ENCODE peak calls at places on chromosomes 16 and 17, in eight cellular contexts. One of them, this sample, is unnamed.

GRCh38 chr17:72985882-72986720 is 106.4 kb downstream of the SLC39A11 start:
- DNase-seq in NCI-H2171 treated with DMSO at 0.1 percent for 48 hours: peak
- DNase-seq in astrocyte of the spinal cord: peak
- DNase-seq in PC-9: no peak
- DNase-seq in NCI-H748 treated with DMSO at 0.1 percent for 48 hours: peak
- DNase-seq in stimulated activated CD4-positive, alpha-beta T cell treated with anti-CD3 and anti-CD28 coated beads, Interleukin-1b, Interleukin-23, amount 100 ng/mL, for 1 hour: no peak
- DNase-seq in sciatic nerve: peak
- DNase-seq in glutamatergic neuron: peak
- DNase-seq in this sample: peak

GRCh38 chr16:72935896-72936295 is 112.0 kb downstream of the ZFHX3 start:
- DNase-seq in sciatic nerve: no peak
- DNase-seq in astrocyte of the spinal cord: no peak
- DNase-seq in glutamatergic neuron: no peak
- DNase-seq in stimulated activated CD4-positive, alpha-beta T cell treated with anti-CD3 and anti-CD28 coated beads, Interleukin-1b, Interleukin-23, amount 100 ng/mL, for 1 hour: no peak
- DNase-seq in NCI-H748 treated with DMSO at 0.1 percent for 48 hours: no peak
- DNase-seq in NCI-H2171 treated with DMSO at 0.1 percent for 48 hours: no peak
- DNase-seq in PC-9: no peak
- DNase-seq in this sample: no peak

GRCh38 chr17:15490634-15491261 is 23.3 kb upstream of the CDRT4 start:
- DNase-seq in PC-9: no peak
- DNase-seq in stimulated activated CD4-positive, alpha-beta T cell treated with anti-CD3 and anti-CD28 coated beads, Interleukin-1b, Interleukin-23, amount 100 ng/mL, for 1 hour: no peak
- DNase-seq in glutamatergic neuron: peak
- DNase-seq in NCI-H748 treated with DMSO at 0.1 percent for 48 hours: no peak
- DNase-seq in astrocyte of the spinal cord: peak
- DNase-seq in sciatic nerve: peak
- DNase-seq in NCI-H2171 treated with DMSO at 0.1 percent for 48 hours: no peak
- DNase-seq in this sample: no peak

GRCh38 chr16:79261461-79261860 is 339.1 kb downstream of the MAF start:
- DNase-seq in glutamatergic neuron: peak
- DNase-seq in sciatic nerve: no peak
- DNase-seq in PC-9: no peak
- DNase-seq in stimulated activated CD4-positive, alpha-beta T cell treated with anti-CD3 and anti-CD28 coated beads, Interleukin-1b, Interleukin-23, amount 100 ng/mL, for 1 hour: no peak
- DNase-seq in NCI-H748 treated with DMSO at 0.1 percent for 48 hours: peak
- DNase-seq in NCI-H2171 treated with DMSO at 0.1 percent for 48 hours: no peak
- DNase-seq in astrocyte of the spinal cord: no peak
- DNase-seq in this sample: no peak

GRCh38 chr17:36994438-36994837 is 45.7 kb downstream of the AATF start:
- DNase-seq in NCI-H2171 treated with DMSO at 0.1 percent for 48 hours: no peak
- DNase-seq in astrocyte of the spinal cord: peak
- DNase-seq in stimulated activated CD4-positive, alpha-beta T cell treated with anti-CD3 and anti-CD28 coated beads, Interleukin-1b, Interleukin-23, amount 100 ng/mL, for 1 hour: no peak
- DNase-seq in sciatic nerve: no peak
- DNase-seq in PC-9: no peak
- DNase-seq in NCI-H748 treated with DMSO at 0.1 percent for 48 hours: no peak
- DNase-seq in glutamatergic neuron: no peak
- DNase-seq in this sample: no peak

GRCh38 chr16:89025636-89026035 is 48.6 kb upstream of the CBFA2T3 start:
- DNase-seq in NCI-H748 treated with DMSO at 0.1 percent for 48 hours: no peak
- DNase-seq in NCI-H2171 treated with DMSO at 0.1 percent for 48 hours: no peak
- DNase-seq in stimulated activated CD4-positive, alpha-beta T cell treated with anti-CD3 and anti-CD28 coated beads, Interleukin-1b, Interleukin-23, amount 100 ng/mL, for 1 hour: no peak
- DNase-seq in PC-9: no peak
- DNase-seq in astrocyte of the spinal cord: no peak
- DNase-seq in glutamatergic neuron: no peak
- DNase-seq in sciatic nerve: no peak
- DNase-seq in this sample: no peak

GRCh38 chr17:40307001-40307690 is 1.8 kb upstream of the RARA start:
- DNase-seq in glutamatergic neuron: no peak
- DNase-seq in NCI-H748 treated with DMSO at 0.1 percent for 48 hours: no peak
- DNase-seq in PC-9: no peak
- DNase-seq in NCI-H2171 treated with DMSO at 0.1 percent for 48 hours: no peak
- DNase-seq in astrocyte of the spinal cord: peak
- DNase-seq in sciatic nerve: no peak
- DNase-seq in stimulated activated CD4-positive, alpha-beta T cell treated with anti-CD3 and anti-CD28 coated beads, Interleukin-1b, Interleukin-23, amount 100 ng/mL, for 1 hour: no peak
- DNase-seq in this sample: peak

GRCh38 chr16:62022688-62023087 is 13.6 kb downstream of the CDH8 start:
- DNase-seq in NCI-H2171 treated with DMSO at 0.1 percent for 48 hours: no peak
- DNase-seq in NCI-H748 treated with DMSO at 0.1 percent for 48 hours: no peak
- DNase-seq in PC-9: no peak
- DNase-seq in sciatic nerve: no peak
- DNase-seq in glutamatergic neuron: no peak
- DNase-seq in stimulated activated CD4-positive, alpha-beta T cell treated with anti-CD3 and anti-CD28 coated beads, Interleukin-1b, Interleukin-23, amount 100 ng/mL, for 1 hour: no peak
- DNase-seq in astrocyte of the spinal cord: no peak
- DNase-seq in this sample: no peak

GRCh38 chr16:10964891-10965326 is 20.5 kb downstream of the CLEC16A start:
- DNase-seq in NCI-H2171 treated with DMSO at 0.1 percent for 48 hours: no peak
- DNase-seq in PC-9: no peak
- DNase-seq in glutamatergic neuron: no peak
- DNase-seq in NCI-H748 treated with DMSO at 0.1 percent for 48 hours: no peak
- DNase-seq in astrocyte of the spinal cord: no peak
- DNase-seq in stimulated activated CD4-positive, alpha-beta T cell treated with anti-CD3 and anti-CD28 coated beads, Interleukin-1b, Interleukin-23, amount 100 ng/mL, for 1 hour: peak
- DNase-seq in sciatic nerve: no peak
- DNase-seq in this sample: no peak

GRCh38 chr16:64308721-64309120 is 813.1 kb downstream of the CDH11 start:
- DNase-seq in sciatic nerve: no peak
- DNase-seq in NCI-H2171 treated with DMSO at 0.1 percent for 48 hours: no peak
- DNase-seq in astrocyte of the spinal cord: no peak
- DNase-seq in glutamatergic neuron: no peak
- DNase-seq in stimulated activated CD4-positive, alpha-beta T cell treated with anti-CD3 and anti-CD28 coated beads, Interleukin-1b, Interleukin-23, amount 100 ng/mL, for 1 hour: no peak
- DNase-seq in PC-9: no peak
- DNase-seq in NCI-H748 treated with DMSO at 0.1 percent for 48 hours: no peak
- DNase-seq in this sample: no peak

GRCh38 chr17:4573682-4574081 is 10.6 kb upstream of the SMTNL2 start:
- DNase-seq in PC-9: no peak
- DNase-seq in glutamatergic neuron: no peak
- DNase-seq in stimulated activated CD4-positive, alpha-beta T cell treated with anti-CD3 and anti-CD28 coated beads, Interleukin-1b, Interleukin-23, amount 100 ng/mL, for 1 hour: no peak
- DNase-seq in NCI-H2171 treated with DMSO at 0.1 percent for 48 hours: no peak
- DNase-seq in astrocyte of the spinal cord: no peak
- DNase-seq in sciatic nerve: no peak
- DNase-seq in NCI-H748 treated with DMSO at 0.1 percent for 48 hours: no peak
- DNase-seq in this sample: no peak

GRCh38 chr16:54156349-54156748 is 130.2 kb downstream of the IRX3 start:
- DNase-seq in astrocyte of the spinal cord: no peak
- DNase-seq in sciatic nerve: no peak
- DNase-seq in stimulated activated CD4-positive, alpha-beta T cell treated with anti-CD3 and anti-CD28 coated beads, Interleukin-1b, Interleukin-23, amount 100 ng/mL, for 1 hour: no peak
- DNase-seq in NCI-H748 treated with DMSO at 0.1 percent for 48 hours: no peak
- DNase-seq in glutamatergic neuron: no peak
- DNase-seq in NCI-H2171 treated with DMSO at 0.1 percent for 48 hours: no peak
- DNase-seq in PC-9: no peak
- DNase-seq in this sample: no peak

GRCh38 chr16:19872935-19873334 is 11.7 kb downstream of the GPRC5B start:
- DNase-seq in sciatic nerve: no peak
- DNase-seq in PC-9: no peak
- DNase-seq in astrocyte of the spinal cord: no peak
- DNase-seq in stimulated activated CD4-positive, alpha-beta T cell treated with anti-CD3 and anti-CD28 coated beads, Interleukin-1b, Interleukin-23, amount 100 ng/mL, for 1 hour: no peak
- DNase-seq in NCI-H748 treated with DMSO at 0.1 percent for 48 hours: no peak
- DNase-seq in NCI-H2171 treated with DMSO at 0.1 percent for 48 hours: no peak
- DNase-seq in glutamatergic neuron: no peak
- DNase-seq in this sample: no peak

GRCh38 chr17:32317353-32317752 is 24.6 kb downstream of the C17orf75 start:
- DNase-seq in stimulated activated CD4-positive, alpha-beta T cell treated with anti-CD3 and anti-CD28 coated beads, Interleukin-1b, Interleukin-23, amount 100 ng/mL, for 1 hour: no peak
- DNase-seq in NCI-H748 treated with DMSO at 0.1 percent for 48 hours: no peak
- DNase-seq in glutamatergic neuron: no peak
- DNase-seq in sciatic nerve: no peak
- DNase-seq in NCI-H2171 treated with DMSO at 0.1 percent for 48 hours: no peak
- DNase-seq in PC-9: no peak
- DNase-seq in astrocyte of the spinal cord: no peak
- DNase-seq in this sample: no peak

This sample was measured in DMS 273 treated with DMSO at 0.1 percent for 48 hours.